ENCODE peak calls at places on chromosomes 2 and 18, in five cellular contexts. U is adrenal gland; E is heart right ventricle; W is CD8-positive, alpha-beta memory T cell; Z is transverse colon. O is an unnamed sample. For H3K27me3, the result is how much of the 10 kb centered on the place peaks cover.

GRCh38 chr2:237140689-237141285 is 55.1 kb downstream of the COPS8 start:
- DNase-seq in E (no peak), W (no peak), U (no peak), Z (no peak), O (no peak)

GRCh38 chr2:23689131-23689700 is 237.7 kb downstream of the ATAD2B start:
- DNase-seq in U (no peak), Z (no peak), E (no peak), W (no peak), O (no peak)

GRCh38 chr2:151437630-151438029 is 27.9 kb downstream of the RIF1 start:
- DNase-seq in E (no peak), U (no peak), Z (no peak), W (no peak), O (no peak)

GRCh38 chr2:193783681-193784080 is 1588.9 kb upstream of the TMEFF2 start:
- DNase-seq in W (no peak), Z (no peak), E (no peak), U (no peak), O (no peak)

GRCh38 chr2:11508279-11508678 is 25.6 kb upstream of the GREB1 start:
- DNase-seq in E (no peak), Z (no peak), U (no peak), W (no peak), O (no peak)

GRCh38 chr18:37985126-37985525 is 419.5 kb upstream of the CELF4 start:
- DNase-seq in U (no peak), E (no peak), W (no peak), Z (no peak), O (no peak)

GRCh38 chr2:60091884-60092283 is 461.6 kb downstream of the BCL11A start:
- DNase-seq in Z (peak), W (no peak), E (no peak), U (no peak), O (no peak)

GRCh38 chr2:124666976-124667375 is 641.9 kb downstream of the CNTNAP5 start:
- DNase-seq in E (no peak), Z (no peak), W (no peak), U (no peak), O (no peak)

GRCh38 chr2:120777170-120777751 is 41.6 kb downstream of the GLI2 start:
- DNase-seq in W (peak), E (no peak), Z (no peak), U (no peak), O (no peak)

GRCh38 chr2:25247792-25248512 is 79.6 kb upstream of the POMC start:
- DNase-seq in Z (no peak), U (no peak), W (no peak), E (no peak), O (no peak)

DNA sequence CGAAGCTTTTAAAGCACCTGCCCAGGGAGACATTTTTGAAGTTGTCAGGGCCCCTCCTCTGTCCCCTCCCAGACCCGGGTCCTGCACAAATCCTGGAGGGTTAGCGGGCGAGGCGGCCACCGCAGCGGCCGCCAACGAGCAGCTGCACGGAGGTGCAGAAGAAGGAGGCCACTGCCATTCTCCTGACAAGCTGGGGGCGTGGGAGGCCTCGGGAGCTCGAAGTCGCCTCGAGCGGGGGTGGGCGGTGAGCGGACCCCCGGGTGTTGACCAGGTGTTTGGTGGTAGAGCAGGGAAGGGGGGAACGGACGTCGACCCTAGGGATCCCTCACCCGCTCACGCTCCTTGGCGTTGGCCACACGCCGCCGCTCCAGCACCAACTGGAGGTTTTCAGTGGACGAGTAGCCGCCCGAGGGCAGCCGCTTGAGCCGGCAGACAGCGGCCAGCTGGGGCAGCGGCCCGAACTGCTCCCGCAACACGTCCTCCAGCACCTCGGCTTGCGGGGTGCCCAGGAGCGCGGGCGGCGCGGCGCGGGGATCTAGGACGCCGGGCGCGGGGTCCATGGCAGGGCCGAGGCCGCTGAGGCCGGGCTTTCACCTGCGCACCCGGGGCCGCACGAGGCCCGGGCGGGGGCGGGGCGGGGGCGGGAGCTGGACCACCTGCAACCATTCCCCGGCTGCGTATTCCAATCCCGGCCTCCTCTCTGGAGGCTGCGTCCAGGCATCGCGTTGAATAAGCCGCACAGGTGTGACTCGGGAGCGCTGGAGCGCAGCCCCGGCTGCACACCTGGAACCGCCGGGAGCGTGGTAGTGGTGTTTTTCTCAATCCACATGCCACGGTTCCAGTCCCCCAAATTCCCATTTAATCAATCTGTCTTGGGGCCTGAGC is at the start of gene FIGLA:
- DNase-seq in Z (no peak), W (no peak), U (peak), E (no peak), O (no peak)
- H3K4me3 ChIP-seq in Z (peak), W (peak), U (no peak), E (peak), O (no peak)

GRCh38 chr2:189091253-189091652 is 88.3 kb downstream of the COL5A2 start:
- DNase-seq in W (no peak), E (no peak), U (no peak), Z (no peak), O (no peak)

GRCh38 chr2:189092936-189093335 is 86.6 kb downstream of the COL5A2 start:
- DNase-seq in Z (peak), U (peak), W (no peak), E (peak), O (no peak)

GRCh38 chr2:189086710-189087109 is 92.9 kb downstream of the COL5A2 start:
- DNase-seq in W (no peak), E (no peak), U (no peak), Z (no peak), O (peak)

GRCh38 chr2:189083088-189083487 is 96.5 kb downstream of the COL5A2 start:
- DNase-seq in W (no peak), Z (no peak), U (no peak), E (no peak), O (no peak)

DNA sequence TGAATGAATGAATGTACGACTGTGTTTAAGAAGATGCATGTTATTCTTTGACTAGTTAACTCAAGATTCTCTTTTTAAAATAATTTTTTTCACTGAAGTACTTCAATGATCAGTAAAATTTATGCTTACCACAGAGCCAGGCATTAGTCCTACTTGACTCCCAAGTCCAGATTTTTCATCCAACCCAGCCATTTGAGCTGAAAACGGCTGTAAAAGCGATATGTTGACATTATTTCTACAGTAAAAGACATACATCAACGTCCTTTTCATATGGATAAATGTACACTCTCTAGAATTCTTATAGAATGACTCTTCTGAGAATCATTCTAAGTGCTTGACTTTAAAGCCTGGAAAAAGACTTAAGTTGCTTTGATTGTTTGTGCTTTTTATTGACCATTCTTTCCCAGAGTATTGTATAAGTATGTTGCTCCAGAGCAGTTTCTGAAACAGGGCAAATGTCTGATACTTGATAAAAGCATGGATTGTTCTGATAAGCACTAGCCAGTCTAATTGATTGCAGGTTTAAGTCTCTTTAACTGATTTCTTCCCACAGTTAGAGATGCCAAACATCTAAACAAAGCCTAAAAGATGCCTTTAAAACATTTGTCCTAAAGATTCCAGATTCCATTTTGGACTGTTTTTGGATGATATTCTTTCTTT is 90.9 kb downstream of the COL5A2 start:
- DNase-seq in U (no peak), Z (no peak), W (no peak), E (no peak), O (no peak)
- H3K27ac ChIP-seq in U (no peak), Z (no peak), W (no peak), E (no peak), O (no peak)

DNA sequence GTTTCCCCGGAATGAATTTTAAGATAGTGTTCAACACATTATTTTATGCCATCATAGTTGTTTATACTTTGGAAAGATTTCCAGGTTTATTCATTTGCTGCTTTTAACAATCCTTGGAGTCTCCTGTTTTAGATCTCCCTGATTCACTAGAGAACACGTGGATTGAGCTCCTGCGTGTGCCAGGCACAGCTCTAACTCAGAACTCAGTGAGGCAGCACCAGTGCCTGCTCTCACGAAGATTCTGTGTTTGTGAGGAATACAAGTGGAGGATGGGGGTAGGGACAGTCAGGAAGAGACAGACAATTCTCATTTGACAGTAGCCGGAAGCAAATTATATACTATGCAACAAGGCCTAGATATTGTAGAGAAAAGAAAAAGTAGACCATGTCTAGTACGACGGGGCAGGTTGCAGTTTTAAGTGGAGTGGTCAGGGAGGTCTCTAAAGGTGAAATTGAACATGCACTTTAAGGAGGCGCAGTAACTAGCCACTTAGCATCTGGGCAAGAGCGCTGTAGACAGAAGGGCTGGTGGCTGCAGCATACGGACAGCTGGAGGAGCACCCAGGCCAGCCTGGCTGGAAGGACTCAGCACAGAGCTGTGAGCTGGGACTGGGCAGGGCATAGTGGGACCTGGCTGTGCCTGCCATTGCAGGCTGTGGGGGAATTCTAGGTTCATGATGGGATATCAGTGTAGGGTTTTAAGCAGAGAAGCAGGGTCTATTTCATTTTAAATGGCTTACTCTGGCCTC is 24.3 kb downstream of the RNF144A start:
- DNase-seq in E (no peak), W (no peak), Z (no peak), U (no peak), O (no peak)
- H3K27me3 ChIP-seq in E (under half), W (under half), Z (under half), U (under half), O (under half)

DNA sequence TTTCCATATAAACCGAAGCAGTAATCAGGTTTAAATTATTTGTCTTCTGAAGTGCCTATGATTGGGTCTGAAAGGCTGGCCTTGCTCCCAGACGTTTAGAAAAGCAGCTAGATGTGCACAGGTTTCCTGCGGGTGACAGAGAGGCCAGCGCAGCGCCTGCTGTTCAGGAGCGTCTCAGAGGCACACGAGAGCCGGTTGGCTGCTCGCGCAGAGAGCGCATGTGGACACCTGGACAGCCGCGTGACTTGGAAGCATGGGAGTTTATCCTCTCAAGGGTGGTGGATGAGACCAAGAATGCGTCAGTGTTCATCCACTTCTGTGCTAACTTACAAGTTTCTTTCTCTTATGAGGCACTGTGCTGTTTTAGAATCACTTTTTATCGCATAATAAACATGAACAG is 303.7 kb downstream of the PTGR3 start:
- DNase-seq in U (no peak), W (no peak), Z (peak), E (no peak), O (no peak)
- H3K4me3 ChIP-seq in U (no peak), W (no peak), Z (no peak), E (no peak), O (no peak)

DNA sequence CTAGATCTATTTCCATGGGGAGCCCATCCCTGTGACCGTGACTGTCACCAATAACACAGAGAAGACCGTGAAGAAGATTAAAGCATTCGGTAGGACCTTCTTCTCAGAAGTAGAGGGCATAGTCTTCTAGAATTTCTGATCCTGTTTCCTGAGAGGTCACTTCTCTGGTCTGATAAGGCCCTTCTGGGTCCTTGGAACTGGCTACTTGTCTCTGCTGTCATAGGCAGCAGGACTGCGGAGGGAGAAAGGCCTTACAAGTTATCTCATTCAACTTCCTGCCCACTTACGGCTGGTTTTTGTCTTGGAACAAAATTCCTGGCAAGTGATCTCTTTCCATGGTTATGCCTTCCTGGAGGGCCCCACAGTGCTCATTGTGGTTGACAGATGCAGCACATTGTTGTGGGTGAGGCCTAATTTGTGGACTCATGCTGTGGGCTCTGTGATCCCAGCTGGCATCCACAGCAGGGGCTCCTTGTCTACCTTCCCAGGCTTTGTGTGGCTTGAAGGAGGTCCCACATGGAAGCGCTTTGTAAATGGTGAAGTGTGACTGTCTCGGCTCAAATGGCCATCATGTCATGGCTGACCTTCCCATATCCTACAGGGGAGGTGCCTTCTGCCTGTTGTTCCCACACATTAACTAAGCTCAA is 22.0 kb downstream of the SAG start:
- DNase-seq in E (no peak), U (no peak), Z (no peak), W (no peak), O (no peak)
- H3K27ac ChIP-seq in E (no peak), U (no peak), Z (no peak), W (no peak), O (no peak)

GRCh38 chr2:66573412-66573811 is 138.5 kb downstream of the MEIS1 start:
- DNase-seq in E (no peak), W (no peak), U (no peak), Z (no peak), O (no peak)
- H3K27me3 ChIP-seq in E (under half), W (under half), U (under half), Z (half or more), O (under half)